ENCODE peak calls at places on chromosomes 2 and 18, in five cellular contexts. B is sigmoid colon, D is HCT116, O is IMR-90, J is stomach. H is an unnamed sample.
A peak's percentile ranks its signal among the peaks of the same experiment; 100 is the strongest.

GRCh38 chr2:55618025-55618648 is 715 bp upstream of the PPP4R3B start:
- DNase-seq in D (no peak), J (no peak), B (no peak), O (peak; percentile 10), H (no peak)

GRCh38 chr18:22204996-22205395 is 35.6 kb downstream of the GATA6 start:
- DNase-seq in O (no peak), D (no peak), B (no peak), J (no peak), H (no peak)

GRCh38 chr2:223760838-223761502 is 76.4 kb downstream of the AP1S3 start:
- DNase-seq in D (peak; percentile 96), J (peak; percentile 68), O (peak; percentile 89), B (no peak), H (peak; percentile 72)

GRCh38 chr2:233462202-233462785 is 104.3 kb downstream of the USP40 start:
- DNase-seq in B (no peak), O (no peak), D (no peak), J (no peak), H (no peak)

GRCh38 chr18:22172594-22173049 is 3.2 kb downstream of the GATA6 start:
- DNase-seq in D (no peak), O (no peak), J (no peak), B (no peak), H (no peak)

GRCh38 chr2:75200140-75200985 is 1.0 kb upstream of the TACR1 start:
- DNase-seq in B (peak; percentile 80), O (peak; percentile 39), J (peak; percentile 79), D (no peak), H (peak; percentile 49)

GRCh38 chr2:66872926-66873714 is 438.2 kb downstream of the MEIS1 start:
- DNase-seq in B (no peak), O (no peak), D (no peak), J (no peak), H (no peak)

GRCh38 chr2:119476301-119477117 is 44.9 kb downstream of the TMEM37 start:
- DNase-seq in B (peak; percentile 71), J (peak; percentile 63), D (peak; percentile 78), O (peak; percentile 36), H (peak; percentile 76)

GRCh38 chr18:22197668-22198067 is 28.3 kb downstream of the GATA6 start:
- DNase-seq in D (no peak), O (no peak), J (no peak), B (no peak), H (no peak)

GRCh38 chr2:137228566-137228965 is 463.2 kb downstream of the THSD7B start:
- DNase-seq in B (no peak), D (no peak), O (no peak), J (no peak), H (no peak)

GRCh38 chr2:218217366-218218309 is 649 bp downstream of the ARPC2 start:
- DNase-seq in B (peak; percentile 83), J (peak; percentile 59), O (peak; percentile 23), D (no peak), H (peak; percentile 38)

GRCh38 chr2:12330916-12331315 is 385.8 kb upstream of the TRIB2 start:
- DNase-seq in B (no peak), O (peak; percentile 80), J (no peak), D (no peak), H (no peak)

GRCh38 chr2:129585760-129586159 is 393.7 kb upstream of the RAB6C start:
- DNase-seq in J (no peak), B (no peak), O (no peak), D (no peak), H (no peak)

GRCh38 chr18:47619771-47620170 is 310.7 kb downstream of the SMAD2 start:
- DNase-seq in J (no peak), D (no peak), B (no peak), O (no peak), H (no peak)

GRCh38 chr2:16378031-16378430 is 287.6 kb downstream of the CYRIA start:
- DNase-seq in J (no peak), B (no peak), D (no peak), O (no peak), H (no peak)

GRCh38 chr2:126687086-126687485 is 31.1 kb downstream of the GYPC start:
- DNase-seq in B (no peak), D (no peak), J (no peak), O (peak; percentile 64), H (no peak)

GRCh38 chr2:178257127-178257526 is 62.8 kb downstream of the OSBPL6 start:
- DNase-seq in O (no peak), B (no peak), J (no peak), D (no peak), H (no peak)

GRCh38 chr2:119694994-119695521 is 16.1 kb downstream of the TMEM177 start:
- DNase-seq in J (no peak), O (peak; percentile 54), D (no peak), B (no peak), H (no peak)

GRCh38 chr2:15543541-15543940 is 17.6 kb downstream of the NBAS start:
- DNase-seq in J (no peak), B (no peak), D (no peak), O (no peak), H (no peak)

GRCh38 chr2:216911886-216912285 is 52.0 kb upstream of the TNP1 start:
- DNase-seq in B (no peak), J (no peak), O (peak; percentile 66), D (no peak), H (no peak)

GRCh38 chr2:224786848-224787247 is 70.7 kb upstream of the CCDC195 start:
- DNase-seq in D (no peak), B (no peak), O (no peak), J (no peak), H (no peak)

GRCh38 chr18:8386981-8387380 is 222.3 kb upstream of the RAB12 start:
- DNase-seq in J (no peak), D (no peak), O (no peak), B (no peak), H (no peak)

GRCh38 chr2:65991864-65992554 is 442.9 kb upstream of the MEIS1 start:
- DNase-seq in J (no peak), B (peak; percentile 86), D (no peak), O (no peak), H (no peak)

GRCh38 chr2:197930570-197931278 is 126.3 kb downstream of the PLCL1 start:
- DNase-seq in O (no peak), J (no peak), B (no peak), D (no peak), H (no peak)

GRCh38 chr2:152525277-152525838 is 190.4 kb downstream of the FMNL2 start:
- DNase-seq in J (no peak), O (peak; percentile 64), B (no peak), D (no peak), H (peak; percentile 20)

GRCh38 chr2:184302506-184302905 is 295.8 kb upstream of the ZNF804A start:
- DNase-seq in D (no peak), J (no peak), O (no peak), B (no peak), H (no peak)

GRCh38 chr2:12884713-12885282 is 168.1 kb downstream of the TRIB2 start:
- DNase-seq in J (no peak), O (peak; percentile 54), B (peak; percentile 74), D (peak; percentile 18), H (peak; percentile 41)

GRCh38 chr2:222318026-222318711 is 19.4 kb upstream of the PAX3 start:
- DNase-seq in B (no peak), O (peak; percentile 52), J (peak; percentile 72), D (peak; percentile 35), H (peak; percentile 94)

GRCh38 chr2:178506949-178507348 is 26.7 kb downstream of the PLEKHA3 start:
- DNase-seq in B (no peak), J (no peak), D (no peak), O (no peak), H (no peak)

GRCh38 chr2:67638146-67638545 is 241.0 kb downstream of the ETAA1 start:
- DNase-seq in B (no peak), D (no peak), O (no peak), J (no peak), H (no peak)

GRCh38 chr2:162018530-162018929 is 55.5 kb downstream of the DPP4 start:
- DNase-seq in J (no peak), D (no peak), B (no peak), O (no peak), H (no peak)

GRCh38 chr2:230774348-230774951 is 61.8 kb downstream of the CAB39 start:
- DNase-seq in J (no peak), O (peak; percentile 92), D (no peak), B (no peak), H (peak; percentile 35)

GRCh38 chr2:156797832-156798231 is 361.7 kb downstream of the GPD2 start:
- DNase-seq in B (no peak), O (no peak), D (no peak), J (no peak), H (no peak)

GRCh38 chr18:43158381-43158780 is 42.9 kb upstream of the RIT2 start:
- DNase-seq in O (no peak), J (no peak), B (no peak), D (no peak), H (no peak)

GRCh38 chr2:112664689-112665088 is 18.9 kb downstream of the SLC20A1 start:
- DNase-seq in O (no peak), D (no peak), B (no peak), J (no peak), H (no peak)

DNA sequence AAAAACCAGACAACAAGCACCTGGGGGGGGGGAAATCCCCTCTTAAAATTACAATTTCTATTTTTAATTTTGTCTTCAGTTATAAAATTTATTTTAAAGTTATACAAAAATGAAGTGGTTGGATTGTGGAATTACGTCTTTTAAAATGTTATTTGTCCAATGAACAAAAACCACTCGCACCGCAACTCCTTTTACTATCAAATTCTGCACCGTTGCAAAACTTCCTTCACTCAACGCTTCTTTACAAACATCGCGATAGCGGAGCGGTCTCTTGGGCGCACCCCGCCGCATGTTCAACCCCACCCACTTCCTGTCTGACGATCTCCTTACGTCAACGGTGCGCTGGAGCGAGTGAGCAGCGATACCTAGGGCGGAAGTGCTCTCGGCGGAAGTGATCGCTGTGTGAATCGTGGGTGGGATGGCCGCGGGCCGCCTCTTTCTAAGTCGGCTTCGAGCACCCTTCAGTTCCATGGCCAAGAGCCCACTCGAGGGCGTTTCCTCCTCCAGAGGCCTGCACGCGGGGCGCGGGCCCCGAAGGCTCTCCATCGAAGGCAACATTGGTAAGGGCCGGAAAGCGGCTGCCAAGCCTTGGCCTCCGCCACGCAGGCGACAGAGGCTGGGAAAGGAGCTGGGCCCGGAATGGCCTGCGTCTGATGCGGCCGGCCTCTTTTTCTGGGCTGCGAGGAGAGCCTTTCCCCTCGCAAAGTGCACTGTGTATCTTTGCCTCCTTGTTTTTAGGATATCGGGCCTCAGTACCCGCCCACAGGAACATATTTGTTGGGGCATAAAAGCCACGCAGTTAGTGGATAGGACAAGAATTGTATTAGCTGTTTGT is at the start of gene DGUOK:
- DNase-seq in B (peak; percentile 99), J (peak; percentile 98), O (peak; percentile 100), D (peak; percentile 99), H (peak; percentile 86)
- TF ChIP-seq POLR2A in B (peak; percentile 92), J (peak; percentile 95), O (peak; percentile 94), D (no peak), H (peak; percentile 78)

GRCh38 chr2:96760036-96760985 is at the start of gene CNNM4:
- DNase-seq in B (peak; percentile 97), J (peak; percentile 97), O (peak; percentile 86), D (peak; percentile 84), H (peak; percentile 96)
- TF ChIP-seq POLR2A in B (no peak), J (no peak), O (peak; percentile 80), D (peak; percentile 80), H (peak; percentile 97)

GRCh38 chr2:54574107-54574859 is 118.2 kb downstream of the SPTBN1 start:
- DNase-seq in B (no peak), O (peak; percentile 60), D (no peak), J (peak; percentile 47), H (no peak)
- TF ChIP-seq POLR2A in B (no peak), O (no peak), D (no peak), J (no peak), H (no peak)

GRCh38 chr2:11069566-11070185 is 85.6 kb upstream of the SLC66A3 start:
- DNase-seq in B (no peak), O (no peak), D (no peak), J (no peak), H (no peak)
- TF ChIP-seq POLR2A in B (no peak), O (no peak), D (no peak), J (no peak), H (no peak)